ENCODE peak calls at places on chromosomes 2 and 18, in six cellular contexts. One of them, this sample, is unnamed.

GRCh38 chr2:145744541-145745386 is 1224.8 kb upstream of the ZEB2 start:
- DNase-seq in K562: peak
- DNase-seq in HepG2: no peak
- DNase-seq in H1: no peak
- DNase-seq in HL-60: no peak
- DNase-seq in SK-N-SH: no peak
- DNase-seq in this sample: no peak

GRCh38 chr2:127735044-127735443 is 33.7 kb downstream of the SFT2D3 start:
- DNase-seq in HL-60: no peak
- DNase-seq in HepG2: no peak
- DNase-seq in K562: no peak
- DNase-seq in H1: no peak
- DNase-seq in SK-N-SH: no peak
- DNase-seq in this sample: no peak

GRCh38 chr2:58204195-58204959 is 36.7 kb downstream of the FANCL start:
- DNase-seq in HL-60: no peak
- DNase-seq in K562: no peak
- DNase-seq in H1: no peak
- DNase-seq in SK-N-SH: no peak
- DNase-seq in HepG2: peak
- DNase-seq in this sample: no peak

GRCh38 chr2:216756435-216756834 is 61.1 kb upstream of the IGFBP5 start:
- DNase-seq in H1: no peak
- DNase-seq in HL-60: no peak
- DNase-seq in SK-N-SH: no peak
- DNase-seq in K562: no peak
- DNase-seq in HepG2: no peak
- DNase-seq in this sample: no peak

GRCh38 chr18:777021-777420 is 35.0 kb downstream of the YES1 start:
- DNase-seq in HepG2: no peak
- DNase-seq in H1: no peak
- DNase-seq in HL-60: no peak
- DNase-seq in SK-N-SH: no peak
- DNase-seq in K562: no peak
- DNase-seq in this sample: no peak

GRCh38 chr2:3959372-3959771 is 256.0 kb downstream of the DCDC2C start:
- DNase-seq in H1: peak
- DNase-seq in HL-60: no peak
- DNase-seq in SK-N-SH: peak
- DNase-seq in K562: peak
- DNase-seq in HepG2: peak
- DNase-seq in this sample: no peak

GRCh38 chr2:127014630-127015029 is 92.3 kb downstream of the BIN1 start:
- DNase-seq in H1: no peak
- DNase-seq in K562: no peak
- DNase-seq in SK-N-SH: no peak
- DNase-seq in HL-60: peak
- DNase-seq in HepG2: no peak
- DNase-seq in this sample: no peak

GRCh38 chr2:107325983-107326786 is 440.2 kb upstream of the ST6GAL2 start:
- DNase-seq in HL-60: no peak
- DNase-seq in K562: no peak
- DNase-seq in HepG2: no peak
- DNase-seq in SK-N-SH: no peak
- DNase-seq in H1: no peak
- DNase-seq in this sample: no peak

GRCh38 chr2:212939777-212940531 is 211.5 kb downstream of the IKZF2 start:
- DNase-seq in HepG2: peak
- DNase-seq in H1: no peak
- DNase-seq in K562: no peak
- DNase-seq in SK-N-SH: no peak
- DNase-seq in HL-60: no peak
- DNase-seq in this sample: no peak

GRCh38 chr2:120227111-120227991 is 4.2 kb upstream of the TMEM185B start:
- DNase-seq in HL-60: no peak
- DNase-seq in HepG2: peak
- DNase-seq in SK-N-SH: no peak
- DNase-seq in K562: peak
- DNase-seq in H1: no peak
- DNase-seq in this sample: no peak

GRCh38 chr2:11669454-11670291 is at the start of gene NTSR2:
- DNase-seq in HepG2: peak
- DNase-seq in K562: no peak
- DNase-seq in SK-N-SH: no peak
- DNase-seq in H1: peak
- DNase-seq in HL-60: no peak
- DNase-seq in this sample: no peak

GRCh38 chr2:162490052-162490717 is 146.3 kb downstream of the GCA start:
- DNase-seq in H1: no peak
- DNase-seq in K562: no peak
- DNase-seq in SK-N-SH: no peak
- DNase-seq in HL-60: no peak
- DNase-seq in HepG2: peak
- DNase-seq in this sample: peak

GRCh38 chr2:47088371-47089082 is 66.6 kb downstream of the STPG4 start:
- DNase-seq in SK-N-SH: peak
- DNase-seq in H1: no peak
- DNase-seq in HL-60: no peak
- DNase-seq in HepG2: peak
- DNase-seq in K562: peak
- DNase-seq in this sample: no peak

GRCh38 chr18:8814206-8814605 is 108.8 kb downstream of the MTCL1 start:
- DNase-seq in HL-60: no peak
- DNase-seq in HepG2: no peak
- DNase-seq in SK-N-SH: no peak
- DNase-seq in K562: no peak
- DNase-seq in H1: no peak
- DNase-seq in this sample: no peak

GRCh38 chr2:234911271-234911670 is 40.5 kb upstream of the SH3BP4 start:
- DNase-seq in HepG2: no peak
- DNase-seq in HL-60: no peak
- DNase-seq in SK-N-SH: no peak
- DNase-seq in H1: no peak
- DNase-seq in K562: no peak
- DNase-seq in this sample: no peak

GRCh38 chr2:236572482-236572881 is 2.9 kb downstream of the ACKR3 start:
- DNase-seq in K562: no peak
- DNase-seq in SK-N-SH: no peak
- DNase-seq in H1: no peak
- DNase-seq in HepG2: no peak
- DNase-seq in HL-60: no peak
- DNase-seq in this sample: no peak

GRCh38 chr2:216486708-216487107 is 11.9 kb upstream of the RPL37A start:
- DNase-seq in H1: no peak
- DNase-seq in K562: no peak
- DNase-seq in HepG2: no peak
- DNase-seq in SK-N-SH: no peak
- DNase-seq in HL-60: peak
- DNase-seq in this sample: no peak

GRCh38 chr2:212912445-212913103 is 238.8 kb downstream of the IKZF2 start:
- DNase-seq in K562: no peak
- DNase-seq in H1: no peak
- DNase-seq in HepG2: peak
- DNase-seq in SK-N-SH: peak
- DNase-seq in HL-60: no peak
- DNase-seq in this sample: no peak

GRCh38 chr18:48160622-48161021 is 230.2 kb upstream of the SMAD2 start:
- DNase-seq in HepG2: no peak
- DNase-seq in H1: no peak
- DNase-seq in K562: no peak
- DNase-seq in SK-N-SH: no peak
- DNase-seq in HL-60: no peak
- DNase-seq in this sample: no peak

GRCh38 chr2:7792031-7792651 is 874.9 kb downstream of the RNF144A start:
- DNase-seq in K562: no peak
- DNase-seq in SK-N-SH: no peak
- DNase-seq in HL-60: no peak
- DNase-seq in HepG2: peak
- DNase-seq in H1: no peak
- DNase-seq in this sample: no peak

GRCh38 chr2:43490387-43490786 is 105.5 kb downstream of the THADA start:
- DNase-seq in SK-N-SH: no peak
- DNase-seq in K562: no peak
- DNase-seq in H1: no peak
- DNase-seq in HL-60: no peak
- DNase-seq in HepG2: no peak
- DNase-seq in this sample: no peak

GRCh38 chr2:191713837-191714236 is 35.9 kb downstream of the NABP1 start:
- DNase-seq in HL-60: peak
- DNase-seq in HepG2: peak
- DNase-seq in SK-N-SH: no peak
- DNase-seq in H1: no peak
- DNase-seq in K562: no peak
- DNase-seq in this sample: no peak

GRCh38 chr2:207423886-207424285 is 105.9 kb upstream of the CREB1 start:
- DNase-seq in HL-60: peak
- DNase-seq in H1: no peak
- DNase-seq in SK-N-SH: no peak
- DNase-seq in K562: peak
- DNase-seq in HepG2: no peak
- DNase-seq in this sample: peak

GRCh38 chr2:42781204-42781603 is 11.2 kb downstream of the HAAO start:
- DNase-seq in SK-N-SH: no peak
- DNase-seq in HL-60: no peak
- DNase-seq in H1: no peak
- DNase-seq in K562: no peak
- DNase-seq in HepG2: no peak
- DNase-seq in this sample: no peak

GRCh38 chr2:227939271-227940027 is 68.0 kb downstream of the DAW1 start:
- DNase-seq in H1: peak
- DNase-seq in K562: no peak
- DNase-seq in SK-N-SH: peak
- DNase-seq in HL-60: peak
- DNase-seq in HepG2: peak
- DNase-seq in this sample: no peak

GRCh38 chr2:15331787-15332186 is 229.3 kb downstream of the NBAS start:
- DNase-seq in HepG2: no peak
- DNase-seq in HL-60: peak
- DNase-seq in SK-N-SH: no peak
- DNase-seq in K562: peak
- DNase-seq in H1: no peak
- DNase-seq in this sample: no peak

GRCh38 chr2:233244818-233245217 is 6.7 kb upstream of the ATG16L1 start:
- DNase-seq in H1: no peak
- DNase-seq in SK-N-SH: no peak
- DNase-seq in HL-60: no peak
- DNase-seq in K562: no peak
- DNase-seq in HepG2: no peak
- DNase-seq in this sample: no peak

GRCh38 chr18:37328946-37329719 is 236.5 kb downstream of the CELF4 start:
- DNase-seq in HepG2: no peak
- DNase-seq in K562: no peak
- DNase-seq in H1: no peak
- DNase-seq in HL-60: no peak
- DNase-seq in SK-N-SH: no peak
- DNase-seq in this sample: no peak
- TF ChIP-seq GABPA in HepG2: no peak
- TF ChIP-seq GABPA in K562: no peak
- TF ChIP-seq GABPA in H1: no peak
- TF ChIP-seq GABPA in HL-60: no peak
- TF ChIP-seq GABPA in SK-N-SH: no peak
- TF ChIP-seq GABPA in this sample: no peak

GRCh38 chr2:1550658-1551316 is 137.5 kb downstream of the TPO start:
- DNase-seq in K562: peak
- DNase-seq in SK-N-SH: peak
- DNase-seq in HepG2: no peak
- DNase-seq in HL-60: no peak
- DNase-seq in H1: no peak
- DNase-seq in this sample: no peak

GRCh38 chr2:1551905-1552304 is 138.6 kb downstream of the TPO start:
- DNase-seq in H1: no peak
- DNase-seq in HepG2: no peak
- DNase-seq in SK-N-SH: no peak
- DNase-seq in HL-60: no peak
- DNase-seq in K562: no peak
- DNase-seq in this sample: no peak

GRCh38 chr2:1550076-1550475 is 136.8 kb downstream of the TPO start:
- DNase-seq in SK-N-SH: no peak
- DNase-seq in K562: no peak
- DNase-seq in HL-60: no peak
- DNase-seq in HepG2: no peak
- DNase-seq in H1: no peak
- DNase-seq in this sample: no peak

GRCh38 chr2:1553671-1554295 is 140.5 kb downstream of the TPO start:
- DNase-seq in H1: no peak
- DNase-seq in HepG2: no peak
- DNase-seq in K562: no peak
- DNase-seq in SK-N-SH: no peak
- DNase-seq in HL-60: no peak
- DNase-seq in this sample: no peak

GRCh38 chr2:1552611-1553010 is 139.3 kb downstream of the TPO start:
- DNase-seq in HepG2: no peak
- DNase-seq in H1: no peak
- DNase-seq in K562: no peak
- DNase-seq in SK-N-SH: no peak
- DNase-seq in HL-60: no peak
- DNase-seq in this sample: no peak
- TF ChIP-seq GABPA in HepG2: no peak
- TF ChIP-seq GABPA in H1: no peak
- TF ChIP-seq GABPA in K562: no peak
- TF ChIP-seq GABPA in SK-N-SH: no peak
- TF ChIP-seq GABPA in HL-60: no peak
- TF ChIP-seq GABPA in this sample: no peak

DNA sequence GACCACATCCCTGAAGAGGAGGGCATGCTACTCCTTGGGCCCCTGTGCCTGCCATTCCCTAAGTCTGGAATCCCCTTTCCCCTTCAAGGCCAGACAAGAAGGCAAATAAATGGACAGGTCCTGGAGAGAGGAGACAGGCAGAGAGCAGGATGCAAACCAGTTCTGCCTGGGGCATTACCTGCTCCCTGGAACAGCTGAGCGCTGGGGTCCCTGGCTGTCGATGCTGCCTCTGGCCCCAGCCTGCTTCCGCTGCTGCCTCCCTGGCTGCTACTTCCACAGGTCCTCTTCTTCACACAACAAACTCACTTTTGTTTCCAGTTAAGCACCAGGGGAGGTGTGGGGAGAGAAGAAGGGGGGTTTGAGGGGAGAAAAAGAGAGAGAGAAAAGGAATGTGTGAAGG is 53.1 kb downstream of the SLC4A5 start:
- DNase-seq in SK-N-SH: no peak
- DNase-seq in HL-60: no peak
- DNase-seq in HepG2: no peak
- DNase-seq in K562: no peak
- DNase-seq in H1: no peak
- DNase-seq in this sample: no peak
- TF ChIP-seq GABPA in SK-N-SH: no peak
- TF ChIP-seq GABPA in HL-60: no peak
- TF ChIP-seq GABPA in HepG2: no peak
- TF ChIP-seq GABPA in K562: no peak
- TF ChIP-seq GABPA in H1: no peak
- TF ChIP-seq GABPA in this sample: no peak

DNA sequence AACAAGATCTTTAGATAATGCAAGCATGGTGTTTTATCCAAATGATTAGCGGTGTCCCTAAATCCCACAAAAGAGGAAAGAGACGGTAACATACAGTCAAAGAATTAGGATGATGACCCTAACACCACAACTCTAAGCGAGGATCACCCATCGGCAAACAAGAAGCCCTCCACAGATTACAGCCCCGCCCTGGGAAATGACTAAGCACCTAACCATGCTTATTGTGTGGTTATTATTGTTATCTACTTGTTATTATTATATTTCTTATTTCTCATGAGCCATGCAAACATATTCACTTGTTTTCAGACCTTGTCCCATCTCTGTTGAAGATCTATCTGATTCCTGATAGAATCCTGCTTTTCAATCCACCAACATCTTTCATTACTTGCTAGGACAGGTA is 651.3 kb downstream of the NYAP2 start:
- DNase-seq in SK-N-SH: no peak
- DNase-seq in K562: no peak
- DNase-seq in HL-60: no peak
- DNase-seq in HepG2: no peak
- DNase-seq in H1: no peak
- DNase-seq in this sample: no peak
- TF ChIP-seq GABPA in SK-N-SH: no peak
- TF ChIP-seq GABPA in K562: no peak
- TF ChIP-seq GABPA in HL-60: no peak
- TF ChIP-seq GABPA in HepG2: no peak
- TF ChIP-seq GABPA in H1: no peak
- TF ChIP-seq GABPA in this sample: no peak